ENCODE peak calls at places on chromosomes 1 and 21, in seven cellular contexts. O is upper lobe of left lung, P is fibroblast of lung, Z is tibial artery, F is astrocyte, M is gastrocnemius medialis, G is testis. E is an unnamed sample.

GRCh38 chr1:240190881-240191385 is 99.2 kb downstream of the FMN2 start:
- DNase-seq in O (no peak), P (peak), Z (peak), F (peak), M (no peak), G (no peak), E (no peak)

GRCh38 chr21:34912022-34912933 is 136.8 kb downstream of the RUNX1 start:
- DNase-seq in O (no peak), P (no peak), Z (no peak), F (no peak), M (no peak), G (no peak), E (no peak)

GRCh38 chr1:233710031-233710430 is 96.1 kb downstream of the KCNK1 start:
- DNase-seq in O (no peak), P (no peak), Z (no peak), F (no peak), M (no peak), G (no peak), E (no peak)

GRCh38 chr1:203686091-203686632 is 59.5 kb downstream of the ATP2B4 start:
- DNase-seq in O (no peak), P (no peak), Z (no peak), F (no peak), M (no peak), G (no peak), E (no peak)

GRCh38 chr1:222627232-222627631 is 9.3 kb downstream of the MIA3 start:
- DNase-seq in O (no peak), P (peak), Z (peak), F (peak), M (no peak), G (no peak), E (no peak)

GRCh38 chr1:112507896-112508241 is 896 bp upstream of the WNT2B start:
- DNase-seq in O (peak), P (no peak), Z (no peak), F (no peak), M (no peak), G (no peak), E (peak)

GRCh38 chr1:27201295-27201694 is 33.1 kb upstream of the WDTC1 start:
- DNase-seq in O (peak), P (no peak), Z (no peak), F (no peak), M (no peak), G (no peak), E (no peak)

GRCh38 chr1:60937720-60938119 is 144.6 kb upstream of the NFIA start:
- DNase-seq in O (no peak), P (no peak), Z (no peak), F (no peak), M (no peak), G (no peak), E (no peak)

GRCh38 chr1:225548140-225548857 is 104.6 kb downstream of the ENAH start:
- DNase-seq in O (no peak), P (no peak), Z (no peak), F (no peak), M (no peak), G (no peak), E (no peak)

GRCh38 chr1:237867380-237867888 is 23.3 kb downstream of the ZP4 start:
- DNase-seq in O (no peak), P (no peak), Z (no peak), F (no peak), M (no peak), G (no peak), E (no peak)

GRCh38 chr1:211118407-211119102 is 15.4 kb downstream of the KCNH1 start:
- DNase-seq in O (peak), P (peak), Z (no peak), F (peak), M (no peak), G (no peak), E (no peak)

GRCh38 chr1:4974981-4975685 is 320.7 kb downstream of the AJAP1 start:
- DNase-seq in O (no peak), P (no peak), Z (no peak), F (no peak), M (no peak), G (no peak), E (no peak)

GRCh38 chr1:26626994-26627393 is 68.8 kb upstream of the ARID1A start:
- DNase-seq in O (no peak), P (peak), Z (peak), F (peak), M (no peak), G (no peak), E (no peak)

GRCh38 chr1:113809651-113810602 is 2.3 kb downstream of the RSBN1 start:
- DNase-seq in O (no peak), P (peak), Z (no peak), F (peak), M (no peak), G (no peak), E (no peak)

GRCh38 chr1:119475866-119476439 is 31.1 kb upstream of the HSD3B1 start:
- DNase-seq in O (no peak), P (peak), Z (peak), F (no peak), M (no peak), G (peak), E (no peak)

GRCh38 chr1:167446946-167447345 is 71.4 kb downstream of the CD247 start:
- DNase-seq in O (no peak), P (no peak), Z (no peak), F (no peak), M (no peak), G (no peak), E (no peak)

GRCh38 chr21:39581414-39581813 is 31.3 kb upstream of the B3GALT5 start:
- DNase-seq in O (no peak), P (no peak), Z (no peak), F (no peak), M (no peak), G (no peak), E (no peak)

GRCh38 chr1:51578383-51579109 is 38.3 kb upstream of the OSBPL9 start:
- DNase-seq in O (no peak), P (no peak), Z (no peak), F (no peak), M (no peak), G (no peak), E (no peak)

GRCh38 chr1:119739150-119739549 is 27.4 kb downstream of the PHGDH start:
- DNase-seq in O (no peak), P (no peak), Z (no peak), F (no peak), M (no peak), G (peak), E (no peak)

GRCh38 chr1:43558346-43558841 is 27.7 kb downstream of the PTPRF start:
- DNase-seq in O (peak), P (peak), Z (no peak), F (peak), M (no peak), G (no peak), E (no peak)

GRCh38 chr1:71655604-71656003 is 574.8 kb upstream of the ZRANB2 start:
- DNase-seq in O (no peak), P (no peak), Z (no peak), F (no peak), M (no peak), G (no peak), E (no peak)

DNA sequence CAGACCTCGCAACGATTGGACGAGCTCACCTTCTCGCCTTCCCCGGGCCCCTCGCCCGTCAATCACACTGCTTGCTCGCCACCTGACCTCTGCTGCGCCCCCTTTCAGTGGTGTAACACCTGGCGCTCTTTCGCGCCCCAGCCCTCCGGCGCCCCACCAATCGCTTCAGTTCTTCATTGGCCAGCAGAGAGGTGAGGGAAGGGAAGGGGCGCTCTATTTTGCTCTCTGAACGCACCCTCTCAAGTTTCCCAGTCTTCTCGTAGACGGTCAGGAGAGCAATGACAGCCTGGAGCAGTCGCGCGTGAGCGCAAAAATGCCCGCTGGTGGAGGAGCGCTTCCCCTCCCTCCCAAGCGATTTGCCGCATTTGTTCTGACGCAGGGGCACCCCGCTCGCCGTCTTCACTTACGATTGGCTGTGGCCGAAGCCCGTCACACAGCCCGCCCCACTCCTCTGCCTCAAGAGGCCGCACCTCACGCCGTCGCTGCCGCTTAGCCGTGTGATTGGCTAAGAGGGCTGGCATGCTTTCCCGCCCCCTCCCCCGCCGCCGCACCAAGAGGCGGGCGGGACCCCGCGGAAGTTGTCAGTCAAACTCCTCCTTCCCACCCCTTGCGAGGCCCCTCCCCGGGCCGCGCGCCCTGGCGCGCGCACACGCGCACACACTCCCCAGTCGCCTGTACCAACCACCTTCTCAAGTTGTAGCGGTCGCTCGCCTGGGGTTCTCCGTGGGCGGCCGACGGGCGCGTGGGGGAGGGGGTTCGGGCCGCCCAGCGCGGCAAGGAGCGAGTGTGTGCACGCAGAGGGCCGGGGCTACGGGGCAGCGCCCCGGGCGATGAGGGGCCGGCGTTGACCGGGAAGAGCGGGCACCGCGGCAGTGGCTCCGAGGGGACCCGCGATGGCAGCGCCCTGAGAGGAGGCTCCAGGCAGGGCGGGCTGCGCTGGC is at the start of gene PPP2R5A:
- DNase-seq in O (peak), P (peak), Z (peak), F (peak), M (peak), G (peak), E (peak)
- TF ChIP-seq CTCF in O (peak), P (no peak), Z (no peak), F (no peak), M (peak), G (peak), E (no peak)

GRCh38 chr1:245923215-245923614 is 583.9 kb downstream of the SMYD3 start:
- DNase-seq in O (no peak), P (no peak), Z (no peak), F (no peak), M (no peak), G (no peak), E (no peak)
- TF ChIP-seq CTCF in O (no peak), P (no peak), Z (no peak), F (no peak), M (no peak), G (no peak), E (no peak)

GRCh38 chr1:185536165-185536920 is 197.8 kb upstream of the HMCN1 start:
- DNase-seq in O (no peak), P (no peak), Z (no peak), F (no peak), M (no peak), G (no peak), E (no peak)
- TF ChIP-seq CTCF in O (no peak), P (no peak), Z (no peak), F (no peak), M (no peak), G (no peak), E (no peak)

GRCh38 chr21:33383056-33383888 is 19.9 kb upstream of the IFNGR2 start:
- DNase-seq in O (no peak), P (peak), Z (peak), F (peak), M (no peak), G (peak), E (peak)

GRCh38 chr21:33388188-33388587 is 15.0 kb upstream of the IFNGR2 start:
- DNase-seq in O (no peak), P (no peak), Z (no peak), F (no peak), M (no peak), G (no peak), E (no peak)

GRCh38 chr21:33384851-33385331 is 18.3 kb upstream of the IFNGR2 start:
- DNase-seq in O (no peak), P (peak), Z (no peak), F (peak), M (no peak), G (no peak), E (no peak)

GRCh38 chr21:33390479-33390878 is 12.7 kb upstream of the IFNGR2 start:
- DNase-seq in O (no peak), P (no peak), Z (no peak), F (no peak), M (no peak), G (no peak), E (no peak)

DNA sequence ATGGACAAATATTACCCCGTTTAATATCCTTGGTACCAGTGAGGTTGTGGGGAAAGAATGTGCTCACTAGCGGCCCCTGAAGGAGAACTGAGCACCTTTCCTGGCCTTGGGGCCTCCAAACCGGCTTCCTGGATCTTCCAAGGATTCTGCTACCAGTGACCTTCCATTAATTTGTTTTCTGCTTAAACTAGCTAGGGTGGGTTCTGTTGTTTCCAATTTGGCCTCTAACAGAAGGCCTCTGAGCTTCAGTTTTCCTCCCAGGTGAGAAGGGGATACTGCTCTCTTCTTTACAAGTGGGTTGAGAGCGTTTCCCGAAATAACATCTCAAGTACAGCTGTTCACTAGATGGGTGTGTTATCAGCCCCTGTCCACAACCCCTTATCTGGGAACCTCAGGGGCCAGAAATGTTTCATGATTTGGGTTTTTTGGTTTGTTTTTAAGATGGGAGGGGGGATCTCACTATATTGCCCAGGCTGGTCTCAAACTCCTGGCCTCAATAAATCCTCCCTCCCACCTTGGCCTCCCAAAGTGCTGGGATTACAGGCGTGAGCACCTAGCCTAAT is 16.9 kb upstream of the IFNGR2 start:
- DNase-seq in O (no peak), P (no peak), Z (no peak), F (no peak), M (no peak), G (no peak), E (no peak)
- TF ChIP-seq CTCF in O (no peak), P (peak), Z (no peak), F (no peak), M (no peak), G (no peak), E (no peak)

DNA sequence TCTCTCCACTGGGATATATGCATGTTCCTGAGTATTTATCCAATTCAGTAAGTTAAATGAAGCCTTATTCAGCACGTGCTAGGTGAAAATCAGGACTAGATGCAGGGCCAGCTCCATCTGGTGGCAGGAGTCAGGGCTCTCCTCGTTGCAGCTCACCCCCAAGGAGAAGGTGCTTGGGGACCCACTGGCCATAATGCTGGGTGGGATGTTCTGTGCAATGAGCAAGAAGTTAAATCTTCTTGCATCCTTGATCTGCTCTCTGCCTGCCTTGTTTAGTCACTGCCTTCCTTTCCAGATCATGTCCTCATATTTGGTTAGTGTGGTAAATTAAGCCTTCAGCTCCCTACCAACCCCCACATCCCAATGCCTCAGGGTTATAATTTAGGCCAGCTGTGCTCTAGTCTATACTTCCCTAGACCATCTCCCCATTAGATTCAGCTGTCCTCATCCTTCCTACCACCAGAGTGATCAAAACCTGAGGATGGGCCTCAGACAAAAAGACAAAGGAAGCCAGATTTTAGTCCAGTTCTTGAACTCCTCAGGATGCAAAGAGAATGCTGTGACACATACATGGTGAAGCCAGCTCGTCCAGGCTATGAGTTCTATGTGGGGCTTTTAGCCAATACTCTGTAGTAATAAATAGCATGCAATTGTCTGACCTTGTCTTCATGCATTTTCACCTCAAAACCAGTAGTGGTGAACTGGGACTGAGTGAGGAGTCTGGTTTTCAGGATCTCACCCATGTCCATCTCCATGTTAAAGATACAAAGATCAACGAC is 55.9 kb downstream of the SEC16B start:
- DNase-seq in O (no peak), P (peak), Z (no peak), F (peak), M (no peak), G (peak), E (no peak)
- TF ChIP-seq CTCF in O (peak), P (peak), Z (no peak), F (peak), M (peak), G (no peak), E (no peak)

DNA sequence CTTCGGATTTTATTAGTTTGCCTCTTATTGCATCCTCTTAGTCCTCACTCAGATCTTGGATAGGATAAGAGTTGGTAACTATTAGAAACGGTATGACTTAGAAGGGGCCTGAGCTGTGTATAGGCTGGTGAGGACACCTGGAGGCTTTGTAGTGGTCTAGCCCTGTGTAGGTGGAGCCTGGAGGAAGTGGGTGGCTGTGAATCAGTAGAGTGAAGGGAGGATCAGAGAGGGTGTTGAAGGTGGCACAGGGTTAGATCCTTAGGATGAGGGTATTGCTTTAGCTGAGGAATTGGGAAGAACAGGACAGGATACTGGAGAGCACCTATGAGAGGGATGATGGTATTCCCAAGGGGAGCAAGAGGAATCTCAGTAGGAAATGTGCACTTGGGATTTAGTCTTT is 5.7 kb downstream of the VANGL1 start:
- DNase-seq in O (no peak), P (no peak), Z (no peak), F (no peak), M (no peak), G (no peak), E (no peak)
- TF ChIP-seq CTCF in O (no peak), P (no peak), Z (no peak), F (no peak), M (no peak), G (no peak), E (no peak)

GRCh38 chr1:196372896-196373536 is 235.2 kb downstream of the KCNT2 start:
- DNase-seq in O (no peak), P (peak), Z (no peak), F (no peak), M (no peak), G (no peak), E (no peak)
- TF ChIP-seq CTCF in O (peak), P (peak), Z (peak), F (peak), M (peak), G (no peak), E (no peak)